ENCODE peak calls at places on chromosomes 3 and 15, in eight cellular contexts. V, J, Q, Y, L, R, E and T are unnamed samples.

GRCh38 chr15:69154684-69155083 is 5.8 kb upstream of the GLCE start:
- DNase-seq in J (no peak), Y (no peak), E (peak), V (no peak), Q (peak), L (no peak), R (peak), T (no peak)

GRCh38 chr3:94249491-94250079 is 186.7 kb downstream of the NSUN3 start:
- DNase-seq in R (peak), E (peak), J (peak), Q (peak), V (peak), L (peak), Y (peak), T (peak)

GRCh38 chr15:45265506-45265905 is 13.5 kb downstream of the SLC28A2 start:
- DNase-seq in J (no peak), V (no peak), E (no peak), R (no peak), L (no peak), Q (no peak), Y (no peak), T (no peak)

GRCh38 chr3:45034612-45035252 is 8.6 kb downstream of the CLEC3B start:
- DNase-seq in L (no peak), V (no peak), J (peak), Y (no peak), E (no peak), R (no peak), Q (no peak), T (peak)

GRCh38 chr15:40344631-40345120 is 3.9 kb upstream of the CCDC9B start:
- DNase-seq in R (peak), E (peak), Y (peak), J (peak), L (peak), Q (peak), V (peak), T (peak)

GRCh38 chr15:40511472-40512133 is 40.8 kb downstream of the CHST14 start:
- DNase-seq in R (peak), Y (peak), V (no peak), E (peak), Q (peak), J (peak), L (peak), T (peak)

GRCh38 chr3:56810912-56811544 is 9.3 kb upstream of the ARHGEF3 start:
- DNase-seq in J (no peak), E (no peak), Y (no peak), R (no peak), V (no peak), Q (no peak), L (no peak), T (no peak)

GRCh38 chr15:55737373-55737772 is 5.6 kb downstream of the PRTG start:
- DNase-seq in V (no peak), L (no peak), Y (no peak), R (no peak), E (peak), Q (no peak), J (no peak), T (no peak)

GRCh38 chr3:154954750-154955149 is 125.4 kb upstream of the MME start:
- DNase-seq in J (no peak), L (no peak), Y (no peak), Q (peak), E (peak), V (no peak), R (peak), T (peak)

GRCh38 chr15:41827290-41827879 is 507 bp upstream of the JMJD7 start:
- DNase-seq in V (peak), L (peak), Q (no peak), Y (peak), R (no peak), E (no peak), J (no peak), T (peak)

GRCh38 chr3:190172751-190173150 is 52.1 kb upstream of the P3H2 start:
- DNase-seq in L (no peak), V (no peak), E (peak), J (no peak), Y (no peak), Q (no peak), R (peak), T (no peak)

GRCh38 chr15:99721896-99722295 is 11.3 kb downstream of the LYSMD4 start:
- DNase-seq in L (no peak), J (no peak), Y (no peak), R (no peak), E (peak), Q (no peak), V (no peak), T (no peak)

GRCh38 chr3:59386165-59386564 is 336.3 kb upstream of the CFAP20DC start:
- DNase-seq in Y (no peak), E (no peak), R (peak), V (no peak), L (no peak), Q (no peak), J (peak), T (peak)

GRCh38 chr15:69758291-69758771 is 305.7 kb downstream of the RPLP1 start:
- DNase-seq in R (peak), Q (no peak), J (no peak), Y (no peak), L (no peak), E (peak), V (no peak), T (no peak)

GRCh38 chr3:57937092-57937491 is 71.1 kb upstream of the FLNB start:
- DNase-seq in Y (no peak), E (no peak), L (no peak), V (no peak), Q (no peak), J (no peak), R (no peak), T (no peak)

GRCh38 chr3:51711352-51712019 is 4.6 kb downstream of the GRM2 start:
- DNase-seq in V (no peak), R (no peak), Y (no peak), J (peak), L (no peak), Q (peak), E (no peak), T (no peak)

GRCh38 chr3:188956839-188957489 is 214.8 kb upstream of the TPRG1 start:
- DNase-seq in R (peak), E (peak), Q (peak), V (no peak), L (peak), J (peak), Y (no peak), T (peak)